ENCODE peak calls at places on chromosomes 3 and 15, in five cellular contexts. O is SK-N-SH, Y is H1, P is GM12878, M is K562. T is an unnamed sample.

GRCh38 chr3:44795197-44795596 is 33.6 kb downstream of the KIF15 start:
- DNase-seq in O (no peak), Y (no peak), P (no peak), M (no peak), T (no peak)

GRCh38 chr3:10983219-10983916 is 9.2 kb upstream of the SLC6A1 start:
- DNase-seq in O (peak; percentile 78), Y (no peak), P (no peak), M (peak; percentile 80), T (peak; percentile 25)

GRCh38 chr3:5304789-5305680 is 117.5 kb downstream of the EDEM1 start:
- DNase-seq in O (peak; percentile 37), Y (peak; percentile 10), P (no peak), M (peak; percentile 60), T (peak; percentile 34)

GRCh38 chr15:58932791-58933310 is 628 bp downstream of the SLTM start:
- DNase-seq in O (peak; percentile 77), Y (no peak), P (no peak), M (no peak), T (no peak)

GRCh38 chr3:48997714-48998637 is 7.9 kb downstream of the P4HTM start:
- DNase-seq in O (peak; percentile 86), Y (no peak), P (no peak), M (peak; percentile 20), T (no peak)

GRCh38 chr3:13073042-13073906 is at the start of gene IQSEC1:
- DNase-seq in O (peak; percentile 94), Y (no peak), P (no peak), M (peak; percentile 56), T (no peak)

GRCh38 chr15:82664021-82664420 is 16.9 kb upstream of the CPEB1 start:
- DNase-seq in O (no peak), Y (no peak), P (no peak), M (no peak), T (no peak)

GRCh38 chr3:46314517-46314916 is 39.4 kb upstream of the CCR2 start:
- DNase-seq in O (no peak), Y (no peak), P (no peak), M (no peak), T (no peak)

GRCh38 chr3:25664066-25664809 is 469 bp downstream of the TOP2B start:
- DNase-seq in O (peak; percentile 74), Y (no peak), P (no peak), M (peak; percentile 79), T (peak; percentile 29)

GRCh38 chr15:94412979-94413741 is 181.8 kb downstream of the MCTP2 start:
- DNase-seq in O (no peak), Y (no peak), P (no peak), M (no peak), T (peak; percentile 22)

GRCh38 chr15:70582143-70582945 is 181.0 kb downstream of the UACA start:
- DNase-seq in O (no peak), Y (no peak), P (no peak), M (no peak), T (no peak)

GRCh38 chr3:27559835-27560234 is 75.7 kb upstream of the SLC4A7 start:
- DNase-seq in O (peak; percentile 47), Y (no peak), P (no peak), M (no peak), T (no peak)

GRCh38 chr15:60392601-60392985 is 5.2 kb downstream of the ANXA2 start:
- DNase-seq in O (no peak), Y (no peak), P (no peak), M (no peak), T (peak; percentile 77)

GRCh38 chr15:41809526-41810220 is 18.2 kb upstream of the JMJD7 start:
- DNase-seq in O (no peak), Y (no peak), P (no peak), M (no peak), T (no peak)

GRCh38 chr3:178532414-178532813 is 3.8 kb upstream of the KCNMB2 start:
- DNase-seq in O (no peak), Y (no peak), P (no peak), M (no peak), T (no peak)

GRCh38 chr3:141544697-141545096 is 57.9 kb downstream of the RASA2 start:
- DNase-seq in O (no peak), Y (no peak), P (no peak), M (no peak), T (no peak)

GRCh38 chr3:76403556-76403955 is 618.2 kb upstream of the ZNF717 start:
- DNase-seq in O (no peak), Y (no peak), P (no peak), M (no peak), T (no peak)

GRCh38 chr3:184836090-184836785 is 24.3 kb downstream of the VPS8 start:
- DNase-seq in O (no peak), Y (no peak), P (no peak), M (no peak), T (no peak)

GRCh38 chr3:177764377-177764912 is 567.2 kb upstream of the TBL1XR1 start:
- DNase-seq in O (no peak), Y (no peak), P (no peak), M (no peak), T (no peak)

GRCh38 chr3:15280853-15281532 is 51.4 kb downstream of the SH3BP5 start:
- DNase-seq in O (no peak), Y (no peak), P (no peak), M (no peak), T (peak; percentile 21)

GRCh38 chr3:175422744-175423143 is 563.6 kb downstream of the NAALADL2 start:
- DNase-seq in O (no peak), Y (no peak), P (no peak), M (no peak), T (no peak)

GRCh38 chr3:171049831-171050444 is 23.4 kb upstream of the SLC2A2 start:
- DNase-seq in O (peak; percentile 63), Y (peak; percentile 36), P (peak; percentile 34), M (peak; percentile 27), T (peak; percentile 71)
- TF ChIP-seq CHD2 in O (no peak), Y (no peak), P (no peak), M (no peak), T (no peak)

DNA sequence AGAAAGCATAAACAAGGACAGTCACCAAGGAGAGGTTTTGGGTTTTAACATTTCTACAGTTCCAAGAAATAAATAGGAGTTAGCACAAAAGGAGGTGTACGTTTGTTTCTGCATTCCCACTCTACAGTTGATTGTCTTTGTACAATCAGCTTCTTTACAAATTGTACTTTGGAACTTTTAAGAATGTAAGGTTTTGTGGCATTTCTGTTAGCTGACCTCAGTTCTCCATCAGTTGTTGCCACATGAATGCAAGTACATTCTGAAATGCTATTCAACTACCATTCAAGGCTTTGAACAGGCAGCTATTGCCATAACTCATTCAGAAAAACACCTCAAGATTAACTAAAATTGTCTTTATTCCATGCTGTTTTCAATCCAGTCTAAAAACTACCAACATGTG is 253.2 kb upstream of the UBE2E1 start:
- DNase-seq in O (no peak), Y (no peak), P (no peak), M (no peak), T (no peak)
- TF ChIP-seq TAF1 in O (no peak), Y (no peak), P (no peak), M (no peak), T (no peak)

GRCh38 chr3:36525115-36525711 is 144.9 kb downstream of the STAC start:
- DNase-seq in O (no peak), Y (no peak), P (no peak), M (no peak), T (no peak)
- TF ChIP-seq CHD2 in O (no peak), Y (no peak), P (no peak), M (no peak), T (no peak)

GRCh38 chr3:160473233-160473632 is 23.6 kb upstream of the TRIM59 start:
- DNase-seq in O (no peak), Y (no peak), P (no peak), M (no peak), T (no peak)
- TF ChIP-seq TAF1 in O (no peak), Y (no peak), P (no peak), M (no peak), T (no peak)

GRCh38 chr3:197327701-197328100 is 29.3 kb upstream of the DLG1 start:
- DNase-seq in O (no peak), Y (no peak), P (no peak), M (no peak), T (no peak)

GRCh38 chr3:197329382-197329781 is 31.0 kb upstream of the DLG1 start:
- DNase-seq in O (no peak), Y (no peak), P (no peak), M (no peak), T (no peak)

GRCh38 chr3:197333901-197334639 is 35.7 kb upstream of the DLG1 start:
- DNase-seq in O (no peak), Y (no peak), P (no peak), M (no peak), T (no peak)

GRCh38 chr3:197328198-197328597 is 29.8 kb upstream of the DLG1 start:
- DNase-seq in O (no peak), Y (no peak), P (no peak), M (no peak), T (no peak)

DNA sequence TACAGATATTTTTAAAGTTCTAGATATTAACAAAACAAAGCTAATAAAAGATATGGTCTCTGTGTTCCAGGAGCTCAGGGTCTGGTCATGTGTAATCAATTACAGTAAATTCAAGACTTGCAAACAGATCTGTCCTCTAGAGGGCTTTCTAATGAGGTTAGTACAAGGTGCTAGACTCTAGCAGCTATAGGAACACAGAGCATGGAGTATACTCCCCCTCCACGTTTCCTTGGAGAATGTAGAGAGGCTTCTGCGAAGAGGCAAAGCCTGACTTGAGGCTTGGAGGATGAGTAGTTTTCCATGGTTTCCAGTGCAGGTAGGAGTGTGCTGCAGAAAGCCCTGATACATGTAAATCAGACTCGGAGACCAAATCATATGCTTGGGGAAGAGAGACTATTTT is 32.7 kb upstream of the DLG1 start:
- DNase-seq in O (no peak), Y (no peak), P (no peak), M (no peak), T (peak; percentile 33)
- TF ChIP-seq CHD2 in O (no peak), Y (no peak), P (no peak), M (no peak), T (no peak)

DNA sequence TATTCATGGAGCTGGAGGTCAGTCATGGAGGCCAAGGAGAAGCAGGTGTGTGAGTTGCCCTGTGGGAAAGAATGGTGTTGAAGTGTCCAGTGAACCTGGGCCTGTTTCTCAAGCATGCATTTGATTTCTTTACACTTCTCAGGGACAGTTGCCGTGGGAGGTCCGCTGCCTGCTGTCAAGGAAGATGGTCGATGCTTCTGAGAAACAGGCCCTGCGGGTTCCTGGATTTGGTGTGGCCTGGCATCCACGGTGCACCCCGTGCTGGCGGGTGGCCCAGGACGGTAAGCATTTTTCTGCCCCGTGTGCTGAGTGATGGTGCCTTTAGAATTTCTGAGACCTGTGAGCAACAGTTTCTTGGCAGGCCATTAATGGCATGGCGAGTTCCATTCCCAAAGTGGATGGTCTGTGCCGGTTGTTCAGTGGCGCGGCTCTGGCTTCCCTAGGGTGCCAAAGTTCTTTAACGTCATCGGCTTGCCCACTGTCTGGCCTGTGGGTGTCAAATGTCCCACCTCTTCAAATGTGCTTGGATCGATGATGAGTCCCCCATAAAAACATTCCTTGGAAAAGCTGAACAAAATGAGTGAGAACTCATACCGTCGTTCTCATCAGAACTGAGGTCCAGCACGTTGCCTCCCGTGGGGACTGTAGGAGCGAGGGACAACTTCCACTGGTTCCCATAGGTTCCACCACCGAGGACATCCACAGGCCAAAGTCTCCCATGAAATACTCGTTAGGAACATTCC is 107.2 kb downstream of the SNRPN start:
- DNase-seq in O (no peak), Y (no peak), P (no peak), M (no peak), T (no peak)
- TF ChIP-seq TAF1 in O (no peak), Y (no peak), P (no peak), M (no peak), T (no peak)

GRCh38 chr15:90563460-90563859 is 33.7 kb downstream of the CRTC3 start:
- DNase-seq in O (no peak), Y (no peak), P (no peak), M (no peak), T (no peak)
- TF ChIP-seq CHD2 in O (no peak), Y (no peak), P (no peak), M (no peak), T (no peak)